ENCODE peak calls at places on chromosomes 5 and 9, in nine cellular contexts. One of them, this sample, is unnamed.

GRCh38 chr5:155886311-155887031 is 440.5 kb upstream of the SGCD start:
- DNase-seq in ELR: no peak
- DNase-seq in A549: no peak
- DNase-seq in NCI-H187 treated with DMSO at 0.1 percent for 48 hours: no peak
- DNase-seq in stimulated activated CD8-positive, alpha-beta memory T cell treated with anti-CD3 and anti-CD28 coated beads, Interleukin-7, amount 100 ng/mL, for 24 hours: no peak
- DNase-seq in T-helper 9 cell: no peak
- DNase-seq in T-helper 2 cell: no peak
- DNase-seq in NCI-H1092 treated with DMSO at 0.1 percent for 48 hours: no peak
- DNase-seq in activated CD8-positive, alpha-beta memory T cell treated with anti-CD3 and anti-CD28 coated beads, Interleukin-2, amount 50 U/mL, for 48 hours: no peak
- DNase-seq in this sample: no peak

GRCh38 chr9:114301798-114302565 is 20.9 kb upstream of the ORM1 start:
- DNase-seq in T-helper 9 cell: no peak
- DNase-seq in A549: no peak
- DNase-seq in NCI-H187 treated with DMSO at 0.1 percent for 48 hours: no peak
- DNase-seq in stimulated activated CD8-positive, alpha-beta memory T cell treated with anti-CD3 and anti-CD28 coated beads, Interleukin-7, amount 100 ng/mL, for 24 hours: no peak
- DNase-seq in T-helper 2 cell: no peak
- DNase-seq in activated CD8-positive, alpha-beta memory T cell treated with anti-CD3 and anti-CD28 coated beads, Interleukin-2, amount 50 U/mL, for 48 hours: peak
- DNase-seq in ELR: no peak
- DNase-seq in NCI-H1092 treated with DMSO at 0.1 percent for 48 hours: no peak
- DNase-seq in this sample: peak

GRCh38 chr5:15993334-15993733 is 186.3 kb downstream of the MARCHF11 start:
- DNase-seq in A549: no peak
- DNase-seq in NCI-H187 treated with DMSO at 0.1 percent for 48 hours: no peak
- DNase-seq in ELR: peak
- DNase-seq in stimulated activated CD8-positive, alpha-beta memory T cell treated with anti-CD3 and anti-CD28 coated beads, Interleukin-7, amount 100 ng/mL, for 24 hours: no peak
- DNase-seq in T-helper 2 cell: no peak
- DNase-seq in NCI-H1092 treated with DMSO at 0.1 percent for 48 hours: no peak
- DNase-seq in activated CD8-positive, alpha-beta memory T cell treated with anti-CD3 and anti-CD28 coated beads, Interleukin-2, amount 50 U/mL, for 48 hours: no peak
- DNase-seq in T-helper 9 cell: no peak
- DNase-seq in this sample: no peak

GRCh38 chr5:32522429-32523143 is 62.8 kb upstream of the SUB1 start:
- DNase-seq in NCI-H1092 treated with DMSO at 0.1 percent for 48 hours: no peak
- DNase-seq in NCI-H187 treated with DMSO at 0.1 percent for 48 hours: no peak
- DNase-seq in ELR: peak
- DNase-seq in activated CD8-positive, alpha-beta memory T cell treated with anti-CD3 and anti-CD28 coated beads, Interleukin-2, amount 50 U/mL, for 48 hours: no peak
- DNase-seq in T-helper 2 cell: peak
- DNase-seq in A549: no peak
- DNase-seq in T-helper 9 cell: no peak
- DNase-seq in stimulated activated CD8-positive, alpha-beta memory T cell treated with anti-CD3 and anti-CD28 coated beads, Interleukin-7, amount 100 ng/mL, for 24 hours: no peak
- DNase-seq in this sample: no peak

GRCh38 chr5:172110921-172111873 is 76.8 kb downstream of the STK10 start:
- DNase-seq in ELR: peak
- DNase-seq in A549: no peak
- DNase-seq in NCI-H187 treated with DMSO at 0.1 percent for 48 hours: no peak
- DNase-seq in activated CD8-positive, alpha-beta memory T cell treated with anti-CD3 and anti-CD28 coated beads, Interleukin-2, amount 50 U/mL, for 48 hours: peak
- DNase-seq in stimulated activated CD8-positive, alpha-beta memory T cell treated with anti-CD3 and anti-CD28 coated beads, Interleukin-7, amount 100 ng/mL, for 24 hours: peak
- DNase-seq in NCI-H1092 treated with DMSO at 0.1 percent for 48 hours: peak
- DNase-seq in T-helper 2 cell: peak
- DNase-seq in T-helper 9 cell: peak
- DNase-seq in this sample: no peak

GRCh38 chr9:124300312-124300711 is 42.6 kb downstream of the NEK6 start:
- DNase-seq in NCI-H187 treated with DMSO at 0.1 percent for 48 hours: no peak
- DNase-seq in A549: no peak
- DNase-seq in T-helper 9 cell: no peak
- DNase-seq in T-helper 2 cell: no peak
- DNase-seq in NCI-H1092 treated with DMSO at 0.1 percent for 48 hours: no peak
- DNase-seq in stimulated activated CD8-positive, alpha-beta memory T cell treated with anti-CD3 and anti-CD28 coated beads, Interleukin-7, amount 100 ng/mL, for 24 hours: no peak
- DNase-seq in ELR: no peak
- DNase-seq in activated CD8-positive, alpha-beta memory T cell treated with anti-CD3 and anti-CD28 coated beads, Interleukin-2, amount 50 U/mL, for 48 hours: no peak
- DNase-seq in this sample: no peak

GRCh38 chr5:93430673-93431192 is 150.3 kb downstream of the NR2F1-AS1 start:
- DNase-seq in ELR: no peak
- DNase-seq in T-helper 2 cell: no peak
- DNase-seq in NCI-H1092 treated with DMSO at 0.1 percent for 48 hours: no peak
- DNase-seq in stimulated activated CD8-positive, alpha-beta memory T cell treated with anti-CD3 and anti-CD28 coated beads, Interleukin-7, amount 100 ng/mL, for 24 hours: no peak
- DNase-seq in A549: no peak
- DNase-seq in activated CD8-positive, alpha-beta memory T cell treated with anti-CD3 and anti-CD28 coated beads, Interleukin-2, amount 50 U/mL, for 48 hours: no peak
- DNase-seq in T-helper 9 cell: no peak
- DNase-seq in NCI-H187 treated with DMSO at 0.1 percent for 48 hours: no peak
- DNase-seq in this sample: no peak

GRCh38 chr5:98214240-98215051 is 559.0 kb upstream of the RGMB start:
- DNase-seq in NCI-H1092 treated with DMSO at 0.1 percent for 48 hours: no peak
- DNase-seq in stimulated activated CD8-positive, alpha-beta memory T cell treated with anti-CD3 and anti-CD28 coated beads, Interleukin-7, amount 100 ng/mL, for 24 hours: no peak
- DNase-seq in T-helper 2 cell: no peak
- DNase-seq in activated CD8-positive, alpha-beta memory T cell treated with anti-CD3 and anti-CD28 coated beads, Interleukin-2, amount 50 U/mL, for 48 hours: no peak
- DNase-seq in ELR: peak
- DNase-seq in A549: no peak
- DNase-seq in NCI-H187 treated with DMSO at 0.1 percent for 48 hours: no peak
- DNase-seq in T-helper 9 cell: no peak
- DNase-seq in this sample: no peak

GRCh38 chr5:67059747-67060490 is 136.7 kb downstream of the CD180 start:
- DNase-seq in T-helper 2 cell: no peak
- DNase-seq in A549: no peak
- DNase-seq in activated CD8-positive, alpha-beta memory T cell treated with anti-CD3 and anti-CD28 coated beads, Interleukin-2, amount 50 U/mL, for 48 hours: no peak
- DNase-seq in ELR: peak
- DNase-seq in NCI-H187 treated with DMSO at 0.1 percent for 48 hours: no peak
- DNase-seq in NCI-H1092 treated with DMSO at 0.1 percent for 48 hours: no peak
- DNase-seq in T-helper 9 cell: no peak
- DNase-seq in stimulated activated CD8-positive, alpha-beta memory T cell treated with anti-CD3 and anti-CD28 coated beads, Interleukin-7, amount 100 ng/mL, for 24 hours: no peak
- DNase-seq in this sample: no peak

GRCh38 chr5:180470966-180471582 is 23.1 kb upstream of the CNOT6 start:
- DNase-seq in NCI-H1092 treated with DMSO at 0.1 percent for 48 hours: peak
- DNase-seq in activated CD8-positive, alpha-beta memory T cell treated with anti-CD3 and anti-CD28 coated beads, Interleukin-2, amount 50 U/mL, for 48 hours: peak
- DNase-seq in T-helper 9 cell: peak
- DNase-seq in ELR: peak
- DNase-seq in stimulated activated CD8-positive, alpha-beta memory T cell treated with anti-CD3 and anti-CD28 coated beads, Interleukin-7, amount 100 ng/mL, for 24 hours: peak
- DNase-seq in T-helper 2 cell: peak
- DNase-seq in NCI-H187 treated with DMSO at 0.1 percent for 48 hours: no peak
- DNase-seq in A549: peak
- DNase-seq in this sample: no peak

GRCh38 chr5:78016831-78017529 is 240.8 kb upstream of the TBCA start:
- DNase-seq in stimulated activated CD8-positive, alpha-beta memory T cell treated with anti-CD3 and anti-CD28 coated beads, Interleukin-7, amount 100 ng/mL, for 24 hours: no peak
- DNase-seq in NCI-H1092 treated with DMSO at 0.1 percent for 48 hours: peak
- DNase-seq in T-helper 2 cell: no peak
- DNase-seq in T-helper 9 cell: no peak
- DNase-seq in NCI-H187 treated with DMSO at 0.1 percent for 48 hours: peak
- DNase-seq in ELR: no peak
- DNase-seq in A549: no peak
- DNase-seq in activated CD8-positive, alpha-beta memory T cell treated with anti-CD3 and anti-CD28 coated beads, Interleukin-2, amount 50 U/mL, for 48 hours: no peak
- DNase-seq in this sample: no peak

GRCh38 chr5:60349891-60350415 is 350.0 kb downstream of the DEPDC1B start:
- DNase-seq in NCI-H187 treated with DMSO at 0.1 percent for 48 hours: no peak
- DNase-seq in T-helper 9 cell: no peak
- DNase-seq in A549: no peak
- DNase-seq in NCI-H1092 treated with DMSO at 0.1 percent for 48 hours: no peak
- DNase-seq in activated CD8-positive, alpha-beta memory T cell treated with anti-CD3 and anti-CD28 coated beads, Interleukin-2, amount 50 U/mL, for 48 hours: no peak
- DNase-seq in stimulated activated CD8-positive, alpha-beta memory T cell treated with anti-CD3 and anti-CD28 coated beads, Interleukin-7, amount 100 ng/mL, for 24 hours: no peak
- DNase-seq in T-helper 2 cell: no peak
- DNase-seq in ELR: no peak
- DNase-seq in this sample: no peak

GRCh38 chr9:23850242-23851023 is 24.4 kb upstream of the ELAVL2 start:
- DNase-seq in activated CD8-positive, alpha-beta memory T cell treated with anti-CD3 and anti-CD28 coated beads, Interleukin-2, amount 50 U/mL, for 48 hours: no peak
- DNase-seq in T-helper 2 cell: no peak
- DNase-seq in NCI-H1092 treated with DMSO at 0.1 percent for 48 hours: peak
- DNase-seq in NCI-H187 treated with DMSO at 0.1 percent for 48 hours: no peak
- DNase-seq in stimulated activated CD8-positive, alpha-beta memory T cell treated with anti-CD3 and anti-CD28 coated beads, Interleukin-7, amount 100 ng/mL, for 24 hours: no peak
- DNase-seq in A549: no peak
- DNase-seq in T-helper 9 cell: no peak
- DNase-seq in ELR: no peak
- DNase-seq in this sample: no peak

GRCh38 chr5:176533894-176534611 is 3.1 kb downstream of the RNF44 start:
- DNase-seq in NCI-H187 treated with DMSO at 0.1 percent for 48 hours: no peak
- DNase-seq in T-helper 2 cell: peak
- DNase-seq in A549: peak
- DNase-seq in T-helper 9 cell: no peak
- DNase-seq in NCI-H1092 treated with DMSO at 0.1 percent for 48 hours: no peak
- DNase-seq in stimulated activated CD8-positive, alpha-beta memory T cell treated with anti-CD3 and anti-CD28 coated beads, Interleukin-7, amount 100 ng/mL, for 24 hours: no peak
- DNase-seq in ELR: no peak
- DNase-seq in activated CD8-positive, alpha-beta memory T cell treated with anti-CD3 and anti-CD28 coated beads, Interleukin-2, amount 50 U/mL, for 48 hours: peak
- DNase-seq in this sample: no peak

GRCh38 chr9:89864731-89865130 is 259.9 kb downstream of the GADD45G start:
- DNase-seq in ELR: no peak
- DNase-seq in NCI-H1092 treated with DMSO at 0.1 percent for 48 hours: no peak
- DNase-seq in A549: no peak
- DNase-seq in stimulated activated CD8-positive, alpha-beta memory T cell treated with anti-CD3 and anti-CD28 coated beads, Interleukin-7, amount 100 ng/mL, for 24 hours: no peak
- DNase-seq in NCI-H187 treated with DMSO at 0.1 percent for 48 hours: no peak
- DNase-seq in T-helper 9 cell: no peak
- DNase-seq in activated CD8-positive, alpha-beta memory T cell treated with anti-CD3 and anti-CD28 coated beads, Interleukin-2, amount 50 U/mL, for 48 hours: no peak
- DNase-seq in T-helper 2 cell: no peak
- DNase-seq in this sample: no peak

GRCh38 chr5:180853522-180853921 is 7.6 kb downstream of the ZFP62 start:
- DNase-seq in ELR: no peak
- DNase-seq in stimulated activated CD8-positive, alpha-beta memory T cell treated with anti-CD3 and anti-CD28 coated beads, Interleukin-7, amount 100 ng/mL, for 24 hours: no peak
- DNase-seq in A549: no peak
- DNase-seq in NCI-H187 treated with DMSO at 0.1 percent for 48 hours: no peak
- DNase-seq in NCI-H1092 treated with DMSO at 0.1 percent for 48 hours: no peak
- DNase-seq in T-helper 2 cell: no peak
- DNase-seq in activated CD8-positive, alpha-beta memory T cell treated with anti-CD3 and anti-CD28 coated beads, Interleukin-2, amount 50 U/mL, for 48 hours: no peak
- DNase-seq in T-helper 9 cell: no peak
- DNase-seq in this sample: no peak

GRCh38 chr5:131296213-131296672 is 32.4 kb downstream of the CDC42SE2 start:
- DNase-seq in activated CD8-positive, alpha-beta memory T cell treated with anti-CD3 and anti-CD28 coated beads, Interleukin-2, amount 50 U/mL, for 48 hours: no peak
- DNase-seq in T-helper 2 cell: no peak
- DNase-seq in NCI-H187 treated with DMSO at 0.1 percent for 48 hours: no peak
- DNase-seq in A549: no peak
- DNase-seq in T-helper 9 cell: no peak
- DNase-seq in stimulated activated CD8-positive, alpha-beta memory T cell treated with anti-CD3 and anti-CD28 coated beads, Interleukin-7, amount 100 ng/mL, for 24 hours: no peak
- DNase-seq in ELR: no peak
- DNase-seq in NCI-H1092 treated with DMSO at 0.1 percent for 48 hours: no peak
- DNase-seq in this sample: no peak

GRCh38 chr5:150142189-150142788 is 13.4 kb downstream of the PDGFRB start:
- DNase-seq in T-helper 2 cell: no peak
- DNase-seq in NCI-H1092 treated with DMSO at 0.1 percent for 48 hours: no peak
- DNase-seq in stimulated activated CD8-positive, alpha-beta memory T cell treated with anti-CD3 and anti-CD28 coated beads, Interleukin-7, amount 100 ng/mL, for 24 hours: no peak
- DNase-seq in ELR: peak
- DNase-seq in T-helper 9 cell: no peak
- DNase-seq in activated CD8-positive, alpha-beta memory T cell treated with anti-CD3 and anti-CD28 coated beads, Interleukin-2, amount 50 U/mL, for 48 hours: no peak
- DNase-seq in NCI-H187 treated with DMSO at 0.1 percent for 48 hours: no peak
- DNase-seq in A549: no peak
- DNase-seq in this sample: no peak

GRCh38 chr5:5271606-5272321 is 131.6 kb downstream of the ADAMTS16 start:
- DNase-seq in activated CD8-positive, alpha-beta memory T cell treated with anti-CD3 and anti-CD28 coated beads, Interleukin-2, amount 50 U/mL, for 48 hours: no peak
- DNase-seq in stimulated activated CD8-positive, alpha-beta memory T cell treated with anti-CD3 and anti-CD28 coated beads, Interleukin-7, amount 100 ng/mL, for 24 hours: no peak
- DNase-seq in T-helper 2 cell: no peak
- DNase-seq in T-helper 9 cell: no peak
- DNase-seq in A549: no peak
- DNase-seq in NCI-H1092 treated with DMSO at 0.1 percent for 48 hours: peak
- DNase-seq in ELR: peak
- DNase-seq in NCI-H187 treated with DMSO at 0.1 percent for 48 hours: peak
- DNase-seq in this sample: no peak

GRCh38 chr9:116580853-116581252 is 106.3 kb upstream of the TRIM32 start:
- DNase-seq in A549: no peak
- DNase-seq in NCI-H187 treated with DMSO at 0.1 percent for 48 hours: no peak
- DNase-seq in T-helper 9 cell: no peak
- DNase-seq in stimulated activated CD8-positive, alpha-beta memory T cell treated with anti-CD3 and anti-CD28 coated beads, Interleukin-7, amount 100 ng/mL, for 24 hours: no peak
- DNase-seq in T-helper 2 cell: no peak
- DNase-seq in ELR: no peak
- DNase-seq in NCI-H1092 treated with DMSO at 0.1 percent for 48 hours: no peak
- DNase-seq in activated CD8-positive, alpha-beta memory T cell treated with anti-CD3 and anti-CD28 coated beads, Interleukin-2, amount 50 U/mL, for 48 hours: no peak
- DNase-seq in this sample: no peak

GRCh38 chr9:268616-269015 is 54.0 kb downstream of the DOCK8 start:
- DNase-seq in NCI-H1092 treated with DMSO at 0.1 percent for 48 hours: no peak
- DNase-seq in ELR: no peak
- DNase-seq in NCI-H187 treated with DMSO at 0.1 percent for 48 hours: no peak
- DNase-seq in T-helper 9 cell: no peak
- DNase-seq in T-helper 2 cell: no peak
- DNase-seq in A549: no peak
- DNase-seq in stimulated activated CD8-positive, alpha-beta memory T cell treated with anti-CD3 and anti-CD28 coated beads, Interleukin-7, amount 100 ng/mL, for 24 hours: no peak
- DNase-seq in activated CD8-positive, alpha-beta memory T cell treated with anti-CD3 and anti-CD28 coated beads, Interleukin-2, amount 50 U/mL, for 48 hours: no peak
- DNase-seq in this sample: no peak

GRCh38 chr5:135398855-135399837 is at the start of gene MACROH2A1:
- DNase-seq in T-helper 9 cell: peak
- DNase-seq in ELR: peak
- DNase-seq in T-helper 2 cell: peak
- DNase-seq in A549: peak
- DNase-seq in NCI-H187 treated with DMSO at 0.1 percent for 48 hours: no peak
- DNase-seq in stimulated activated CD8-positive, alpha-beta memory T cell treated with anti-CD3 and anti-CD28 coated beads, Interleukin-7, amount 100 ng/mL, for 24 hours: peak
- DNase-seq in NCI-H1092 treated with DMSO at 0.1 percent for 48 hours: peak
- DNase-seq in activated CD8-positive, alpha-beta memory T cell treated with anti-CD3 and anti-CD28 coated beads, Interleukin-2, amount 50 U/mL, for 48 hours: peak
- DNase-seq in this sample: peak